ENCODE peak calls at places on chromosomes 5 and 9, in six cellular contexts. One of them, this sample, is unnamed.

GRCh38 chr9:106947097-106947496 is 84.1 kb downstream of the ZNF462 start:
- DNase-seq in Caco-2: no peak
- DNase-seq in fibroblast of lung: peak
- DNase-seq in fibroblast of mammary gland: peak
- DNase-seq in lung: no peak
- DNase-seq in WERI-Rb-1: no peak
- DNase-seq in this sample: no peak

GRCh38 chr5:172009536-172010270 is 3.3 kb upstream of the FBXW11 start:
- DNase-seq in Caco-2: no peak
- DNase-seq in fibroblast of lung: no peak
- DNase-seq in fibroblast of mammary gland: no peak
- DNase-seq in lung: no peak
- DNase-seq in WERI-Rb-1: no peak
- DNase-seq in this sample: no peak

GRCh38 chr5:179823937-179824744 is 3.4 kb downstream of the SQSTM1 start:
- DNase-seq in Caco-2: no peak
- DNase-seq in fibroblast of lung: no peak
- DNase-seq in fibroblast of mammary gland: no peak
- DNase-seq in lung: no peak
- DNase-seq in WERI-Rb-1: no peak
- DNase-seq in this sample: no peak

GRCh38 chr5:80220268-80220897 is 35.5 kb downstream of the SERINC5 start:
- DNase-seq in Caco-2: no peak
- DNase-seq in fibroblast of lung: peak
- DNase-seq in fibroblast of mammary gland: no peak
- DNase-seq in lung: no peak
- DNase-seq in WERI-Rb-1: no peak
- DNase-seq in this sample: no peak

GRCh38 chr5:113271015-113271414 is 163.8 kb downstream of the TSSK1B start:
- DNase-seq in Caco-2: no peak
- DNase-seq in fibroblast of lung: peak
- DNase-seq in fibroblast of mammary gland: no peak
- DNase-seq in lung: no peak
- DNase-seq in WERI-Rb-1: no peak
- DNase-seq in this sample: no peak

GRCh38 chr5:126875303-126875785 is 98.4 kb downstream of the LMNB1 start:
- DNase-seq in Caco-2: no peak
- DNase-seq in fibroblast of lung: no peak
- DNase-seq in fibroblast of mammary gland: no peak
- DNase-seq in lung: no peak
- DNase-seq in WERI-Rb-1: no peak
- DNase-seq in this sample: no peak

GRCh38 chr5:34624711-34625110 is 31.4 kb upstream of the RAI14 start:
- DNase-seq in Caco-2: no peak
- DNase-seq in fibroblast of lung: no peak
- DNase-seq in fibroblast of mammary gland: no peak
- DNase-seq in lung: no peak
- DNase-seq in WERI-Rb-1: no peak
- DNase-seq in this sample: no peak

GRCh38 chr9:98890256-98890655 is 53.5 kb upstream of the COL15A1 start:
- DNase-seq in Caco-2: no peak
- DNase-seq in fibroblast of lung: no peak
- DNase-seq in fibroblast of mammary gland: no peak
- DNase-seq in lung: no peak
- DNase-seq in WERI-Rb-1: no peak
- DNase-seq in this sample: no peak

GRCh38 chr9:136578915-136579637 is 33.2 kb upstream of the NOTCH1 start:
- DNase-seq in Caco-2: no peak
- DNase-seq in fibroblast of lung: no peak
- DNase-seq in fibroblast of mammary gland: no peak
- DNase-seq in lung: no peak
- DNase-seq in WERI-Rb-1: no peak
- DNase-seq in this sample: no peak

GRCh38 chr5:127916875-127917573 is 166.5 kb upstream of the SLC12A2 start:
- DNase-seq in Caco-2: no peak
- DNase-seq in fibroblast of lung: no peak
- DNase-seq in fibroblast of mammary gland: no peak
- DNase-seq in lung: no peak
- DNase-seq in WERI-Rb-1: no peak
- DNase-seq in this sample: no peak

GRCh38 chr5:39714036-39714698 is 289.4 kb upstream of the DAB2 start:
- DNase-seq in Caco-2: peak
- DNase-seq in fibroblast of lung: peak
- DNase-seq in fibroblast of mammary gland: peak
- DNase-seq in lung: no peak
- DNase-seq in WERI-Rb-1: peak
- DNase-seq in this sample: peak

GRCh38 chr5:14741721-14742426 is 77.4 kb downstream of the OTULIN start:
- DNase-seq in Caco-2: no peak
- DNase-seq in fibroblast of lung: no peak
- DNase-seq in fibroblast of mammary gland: no peak
- DNase-seq in lung: no peak
- DNase-seq in WERI-Rb-1: peak
- DNase-seq in this sample: no peak

GRCh38 chr5:374631-375335 is 53.3 kb downstream of the AHRR start:
- DNase-seq in Caco-2: peak
- DNase-seq in fibroblast of lung: no peak
- DNase-seq in fibroblast of mammary gland: no peak
- DNase-seq in lung: peak
- DNase-seq in WERI-Rb-1: no peak
- DNase-seq in this sample: no peak

GRCh38 chr5:134656690-134657089 is 8.1 kb downstream of the SEC24A start:
- DNase-seq in Caco-2: no peak
- DNase-seq in fibroblast of lung: no peak
- DNase-seq in fibroblast of mammary gland: no peak
- DNase-seq in lung: no peak
- DNase-seq in WERI-Rb-1: no peak
- DNase-seq in this sample: no peak

GRCh38 chr9:126317513-126317912 is 9.1 kb upstream of the MVB12B start:
- DNase-seq in Caco-2: no peak
- DNase-seq in fibroblast of lung: no peak
- DNase-seq in fibroblast of mammary gland: peak
- DNase-seq in lung: no peak
- DNase-seq in WERI-Rb-1: no peak
- DNase-seq in this sample: no peak
- TF ChIP-seq CTCF in Caco-2: no peak
- TF ChIP-seq CTCF in fibroblast of lung: peak
- TF ChIP-seq CTCF in fibroblast of mammary gland: no peak
- TF ChIP-seq CTCF in lung: peak
- TF ChIP-seq CTCF in WERI-Rb-1: peak
- TF ChIP-seq CTCF in this sample: peak

GRCh38 chr5:154603485-154603884 is 125.5 kb upstream of the HAND1 start:
- DNase-seq in Caco-2: no peak
- DNase-seq in fibroblast of lung: no peak
- DNase-seq in fibroblast of mammary gland: no peak
- DNase-seq in lung: no peak
- DNase-seq in WERI-Rb-1: no peak
- DNase-seq in this sample: no peak

GRCh38 chr5:154606675-154607321 is 128.8 kb upstream of the HAND1 start:
- DNase-seq in Caco-2: no peak
- DNase-seq in fibroblast of lung: no peak
- DNase-seq in fibroblast of mammary gland: no peak
- DNase-seq in lung: no peak
- DNase-seq in WERI-Rb-1: no peak
- DNase-seq in this sample: no peak

GRCh38 chr5:154606246-154606645 is 128.2 kb upstream of the HAND1 start:
- DNase-seq in Caco-2: no peak
- DNase-seq in fibroblast of lung: no peak
- DNase-seq in fibroblast of mammary gland: no peak
- DNase-seq in lung: no peak
- DNase-seq in WERI-Rb-1: no peak
- DNase-seq in this sample: no peak

GRCh38 chr5:154603011-154603410 is 125.0 kb upstream of the HAND1 start:
- DNase-seq in Caco-2: no peak
- DNase-seq in fibroblast of lung: no peak
- DNase-seq in fibroblast of mammary gland: no peak
- DNase-seq in lung: no peak
- DNase-seq in WERI-Rb-1: no peak
- DNase-seq in this sample: no peak

GRCh38 chr5:154603978-154604679 is 126.1 kb upstream of the HAND1 start:
- DNase-seq in Caco-2: peak
- DNase-seq in fibroblast of lung: peak
- DNase-seq in fibroblast of mammary gland: peak
- DNase-seq in lung: peak
- DNase-seq in WERI-Rb-1: no peak
- DNase-seq in this sample: no peak
- H3K4me3 ChIP-seq in Caco-2: no peak
- H3K4me3 ChIP-seq in fibroblast of lung: no peak
- H3K4me3 ChIP-seq in fibroblast of mammary gland: no peak
- H3K4me3 ChIP-seq in lung: no peak
- H3K4me3 ChIP-seq in WERI-Rb-1: no peak
- H3K4me3 ChIP-seq in this sample: no peak

GRCh38 chr5:132495063-132495671 is 4.6 kb upstream of the IRF1 start:
- DNase-seq in Caco-2: no peak
- DNase-seq in fibroblast of lung: no peak
- DNase-seq in fibroblast of mammary gland: no peak
- DNase-seq in lung: peak
- DNase-seq in WERI-Rb-1: no peak
- DNase-seq in this sample: peak

GRCh38 chr5:132496631-132497487 is 6.3 kb upstream of the IRF1 start:
- DNase-seq in Caco-2: peak
- DNase-seq in fibroblast of lung: peak
- DNase-seq in fibroblast of mammary gland: peak
- DNase-seq in lung: peak
- DNase-seq in WERI-Rb-1: no peak
- DNase-seq in this sample: peak

GRCh38 chr5:132493821-132494220 is 3.2 kb upstream of the IRF1 start:
- DNase-seq in Caco-2: no peak
- DNase-seq in fibroblast of lung: no peak
- DNase-seq in fibroblast of mammary gland: no peak
- DNase-seq in lung: no peak
- DNase-seq in WERI-Rb-1: no peak
- DNase-seq in this sample: no peak

GRCh38 chr5:132497488-132497997 is 7.0 kb upstream of the IRF1 start:
- DNase-seq in Caco-2: peak
- DNase-seq in fibroblast of lung: peak
- DNase-seq in fibroblast of mammary gland: peak
- DNase-seq in lung: peak
- DNase-seq in WERI-Rb-1: no peak
- DNase-seq in this sample: peak

DNA sequence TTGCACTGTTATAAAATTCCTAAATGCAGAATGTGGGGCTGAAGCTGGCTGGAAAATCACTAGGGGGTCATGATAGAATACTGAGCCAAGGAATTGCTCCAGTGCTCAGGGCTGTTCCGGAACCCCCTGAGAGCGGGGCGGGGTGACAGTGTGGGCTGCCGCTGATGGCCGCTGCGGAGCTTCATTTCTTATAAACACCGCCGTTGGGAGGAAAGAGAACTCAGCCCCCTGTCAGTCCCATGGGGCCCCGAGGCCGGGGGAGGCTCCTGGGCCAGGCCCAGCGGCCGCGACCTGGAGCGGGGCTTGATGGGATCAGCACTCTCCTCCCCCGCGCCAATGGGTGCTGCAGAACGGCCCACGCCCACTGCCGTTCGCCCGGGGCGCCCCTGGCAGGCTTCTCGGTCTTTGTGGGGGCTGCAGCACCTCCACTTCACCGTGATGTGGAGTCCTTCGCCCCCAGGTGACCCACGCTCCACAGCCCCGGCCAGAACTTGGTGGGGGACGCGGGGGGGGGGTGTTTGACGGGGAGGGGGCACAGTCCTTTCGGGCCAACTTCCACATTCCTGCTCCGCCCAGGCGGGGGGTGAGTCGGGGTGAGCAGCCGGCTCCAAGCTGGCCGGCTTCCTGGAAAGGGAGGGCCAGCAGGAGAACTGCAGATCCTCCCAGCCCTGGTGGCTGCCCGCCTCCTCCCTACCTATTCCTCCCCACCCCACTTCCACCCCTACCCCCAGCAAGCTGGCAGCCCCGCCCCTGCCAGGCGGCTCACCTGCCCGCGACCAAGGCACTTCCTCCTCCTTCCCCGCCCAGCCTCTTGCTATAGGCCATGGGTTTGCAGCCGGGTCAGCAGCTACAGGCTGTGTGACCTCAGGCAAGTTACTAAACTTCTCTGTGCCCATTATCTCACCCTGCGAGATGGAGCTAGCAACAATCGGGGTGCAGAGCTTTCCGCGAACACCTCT is 5.4 kb upstream of the IRF1 start:
- DNase-seq in Caco-2: peak
- DNase-seq in fibroblast of lung: peak
- DNase-seq in fibroblast of mammary gland: peak
- DNase-seq in lung: peak
- DNase-seq in WERI-Rb-1: peak
- DNase-seq in this sample: peak
- TF ChIP-seq CTCF in Caco-2: no peak
- TF ChIP-seq CTCF in fibroblast of lung: peak
- TF ChIP-seq CTCF in fibroblast of mammary gland: no peak
- TF ChIP-seq CTCF in lung: no peak
- TF ChIP-seq CTCF in WERI-Rb-1: no peak
- TF ChIP-seq CTCF in this sample: peak

GRCh38 chr9:16727452-16728127 is 142.9 kb downstream of the BNC2 start:
- DNase-seq in Caco-2: no peak
- DNase-seq in fibroblast of lung: peak
- DNase-seq in fibroblast of mammary gland: peak
- DNase-seq in lung: no peak
- DNase-seq in WERI-Rb-1: no peak
- DNase-seq in this sample: no peak

GRCh38 chr9:16728128-16728505 is 142.4 kb downstream of the BNC2 start:
- DNase-seq in Caco-2: no peak
- DNase-seq in fibroblast of lung: peak
- DNase-seq in fibroblast of mammary gland: peak
- DNase-seq in lung: no peak
- DNase-seq in WERI-Rb-1: no peak
- DNase-seq in this sample: no peak

GRCh38 chr9:16725066-16725465 is 145.4 kb downstream of the BNC2 start:
- DNase-seq in Caco-2: no peak
- DNase-seq in fibroblast of lung: no peak
- DNase-seq in fibroblast of mammary gland: no peak
- DNase-seq in lung: no peak
- DNase-seq in WERI-Rb-1: no peak
- DNase-seq in this sample: no peak

GRCh38 chr9:16726023-16726422 is 144.4 kb downstream of the BNC2 start:
- DNase-seq in Caco-2: no peak
- DNase-seq in fibroblast of lung: peak
- DNase-seq in fibroblast of mammary gland: peak
- DNase-seq in lung: no peak
- DNase-seq in WERI-Rb-1: no peak
- DNase-seq in this sample: peak

DNA sequence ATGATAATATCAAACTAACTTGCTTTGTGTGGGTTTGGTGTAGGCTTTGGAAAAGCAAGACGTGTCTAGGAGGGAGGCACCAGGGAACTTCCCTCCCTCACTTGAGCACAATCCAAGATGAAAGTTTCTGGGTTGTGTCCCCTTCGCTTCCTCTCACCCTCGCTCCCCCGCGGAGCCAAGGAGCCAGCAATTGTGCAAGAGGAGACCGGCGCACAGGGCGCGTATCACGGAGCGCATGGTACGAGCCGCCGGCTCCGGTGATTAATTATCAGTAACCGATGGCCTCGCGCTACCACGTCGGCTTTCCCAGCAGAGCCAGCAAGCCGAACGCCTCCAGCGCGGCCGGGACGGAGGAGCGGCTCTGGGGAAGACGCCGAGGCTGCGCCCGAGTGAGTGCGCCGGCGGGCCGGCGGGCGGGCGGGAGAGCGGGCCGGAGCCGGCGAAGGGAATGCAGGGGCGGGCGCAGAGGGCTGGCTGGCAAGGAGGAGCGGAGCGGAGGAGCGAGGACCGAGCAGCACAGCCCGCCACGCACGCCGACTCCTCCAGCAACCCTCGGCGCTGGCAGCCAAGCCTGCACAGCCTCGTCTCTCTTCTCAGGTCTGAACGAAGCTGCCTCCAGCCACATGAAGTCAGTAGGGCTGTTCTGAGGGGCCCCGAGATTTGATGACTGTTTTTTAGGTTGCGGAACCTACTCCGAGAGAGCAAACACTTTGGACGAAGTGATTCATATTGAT is 143.6 kb downstream of the BNC2 start:
- DNase-seq in Caco-2: peak
- DNase-seq in fibroblast of lung: peak
- DNase-seq in fibroblast of mammary gland: peak
- DNase-seq in lung: peak
- DNase-seq in WERI-Rb-1: peak
- DNase-seq in this sample: peak
- H3K4me3 ChIP-seq in Caco-2: peak
- H3K4me3 ChIP-seq in fibroblast of lung: peak
- H3K4me3 ChIP-seq in fibroblast of mammary gland: peak
- H3K4me3 ChIP-seq in lung: peak
- H3K4me3 ChIP-seq in WERI-Rb-1: peak
- H3K4me3 ChIP-seq in this sample: peak